ENCODE peak calls at places on chromosomes 13 and 19, in seven cellular contexts. P is uterus, F is astrocyte, Z is heart right ventricle, L is left ventricle myocardium inferior, H is Peyer's patch, G is PC-9. Y is an unnamed sample.

GRCh38 chr19:6274756-6275155 is 5.0 kb downstream of the MLLT1 start:
- DNase-seq in P (peak; percentile 29), Z (peak; percentile 48), L (no peak), F (no peak), H (peak; percentile 43), G (no peak), Y (no peak)

GRCh38 chr13:67225252-67226159 is 4.6 kb downstream of the PCDH9 start:
- DNase-seq in L (no peak), F (no peak), Z (no peak), G (no peak), P (no peak), H (no peak), Y (no peak)

GRCh38 chr13:66532146-66532545 is 698.0 kb downstream of the PCDH9 start:
- DNase-seq in Z (no peak), P (no peak), L (no peak), F (peak; percentile 72), H (no peak), G (no peak), Y (no peak)

GRCh38 chr13:31945202-31945978 is 86.2 kb upstream of the FRY start:
- DNase-seq in H (peak; percentile 73), F (peak; percentile 65), G (peak; percentile 97), Z (peak; percentile 61), L (peak; percentile 66), P (peak; percentile 30), Y (no peak)

GRCh38 chr19:9673912-9674668 is 810 bp downstream of the ZNF562 start:
- DNase-seq in F (peak; percentile 25), G (peak; percentile 50), H (no peak), Z (no peak), L (no peak), P (no peak), Y (peak; percentile 5)

GRCh38 chr19:5329141-5329540 is 11.5 kb downstream of the PTPRS start:
- DNase-seq in P (no peak), F (no peak), G (no peak), L (no peak), H (no peak), Z (no peak), Y (no peak)

GRCh38 chr19:56245062-56245740 is 27.3 kb upstream of the EDDM13 start:
- DNase-seq in L (no peak), H (no peak), G (no peak), P (no peak), Z (no peak), F (peak; percentile 12), Y (no peak)

GRCh38 chr19:54551293-54551692 is 22.3 kb upstream of the LILRA2 start:
- DNase-seq in G (no peak), L (no peak), Z (no peak), H (no peak), F (no peak), P (no peak), Y (no peak)

GRCh38 chr13:100608906-100609305 is 20.3 kb upstream of the GGACT start:
- DNase-seq in Z (no peak), F (peak; percentile 30), P (no peak), L (no peak), G (no peak), H (peak; percentile 72), Y (no peak)

GRCh38 chr19:10390652-10391286 is 10.4 kb upstream of the TYK2 start:
- DNase-seq in Z (peak; percentile 45), F (peak; percentile 36), H (peak; percentile 87), P (peak; percentile 59), L (peak; percentile 61), G (peak; percentile 59), Y (peak; percentile 36)

GRCh38 chr19:45630463-45630862 is 8.7 kb downstream of the EML2 start:
- DNase-seq in H (no peak), G (peak; percentile 99), F (peak; percentile 95), P (no peak), Z (no peak), L (no peak), Y (no peak)

GRCh38 chr13:34671136-34671535 is 270.9 kb upstream of the NBEA start:
- DNase-seq in G (no peak), F (peak; percentile 53), L (no peak), P (no peak), Z (no peak), H (no peak), Y (no peak)

GRCh38 chr13:80133631-80134083 is 207.3 kb downstream of the SPRY2 start:
- DNase-seq in G (no peak), H (no peak), F (no peak), L (no peak), P (no peak), Z (no peak), Y (no peak)

GRCh38 chr19:16449330-16449961 is 22.3 kb downstream of the EPS15L1 start:
- DNase-seq in P (no peak), Z (no peak), L (no peak), H (no peak), G (no peak), F (peak; percentile 27), Y (no peak)

GRCh38 chr13:51781246-51782022 is 22.5 kb downstream of the DHRS12 start:
- DNase-seq in H (no peak), P (no peak), F (no peak), G (no peak), L (no peak), Z (no peak), Y (no peak)

GRCh38 chr19:12723383-12723642 is 419 bp downstream of the TNPO2 start:
- DNase-seq in F (no peak), P (no peak), G (no peak), Z (no peak), H (no peak), L (no peak), Y (no peak)

GRCh38 chr13:51590966-51591627 is 6.8 kb downstream of the WDFY2 start:
- DNase-seq in H (no peak), Z (no peak), L (no peak), P (peak; percentile 24), G (peak; percentile 94), F (peak; percentile 79), Y (peak; percentile 51)

GRCh38 chr19:46717716-46718143 is 816 bp upstream of the PRKD2 start:
- DNase-seq in H (no peak), L (no peak), G (no peak), Z (no peak), P (no peak), F (no peak), Y (no peak)

GRCh38 chr13:47930649-47931165 is 70.4 kb downstream of the SUCLA2 start:
- DNase-seq in H (no peak), P (no peak), Z (no peak), L (no peak), F (no peak), G (no peak), Y (no peak)

DNA sequence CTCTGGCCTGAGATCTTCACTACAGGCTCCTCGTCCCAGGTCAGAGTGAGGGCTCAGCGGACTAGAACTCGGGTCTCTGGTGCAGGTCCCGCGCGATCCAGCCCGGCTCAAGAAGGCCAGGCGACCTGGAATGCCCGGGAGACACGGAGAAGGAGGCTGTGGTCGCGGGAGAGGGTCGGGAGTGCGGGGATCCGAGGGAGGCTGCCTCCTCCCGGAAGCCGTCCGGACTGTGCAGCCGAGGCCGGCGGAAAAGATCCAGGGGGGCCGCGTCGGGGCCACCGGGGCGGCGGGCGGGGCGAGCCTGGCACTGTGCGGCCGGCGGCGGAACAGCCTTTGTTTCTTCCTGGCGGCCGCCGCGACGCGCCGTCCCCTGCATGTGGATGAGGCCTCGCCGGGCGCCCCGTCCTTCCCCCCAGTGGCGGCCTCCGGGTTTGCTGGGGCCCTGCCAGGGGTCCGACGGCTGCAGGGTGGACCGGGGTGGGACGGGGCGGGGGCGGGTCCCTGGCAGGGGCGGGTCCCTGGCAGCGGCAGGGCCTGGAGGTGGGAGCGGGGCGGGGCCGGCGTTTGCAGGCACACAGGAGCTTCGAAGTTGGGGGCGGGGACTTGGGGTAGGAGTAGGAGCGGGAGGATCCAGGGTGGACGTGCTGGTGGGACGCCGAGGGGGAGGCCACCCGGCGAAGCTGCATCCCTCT is 1.0 kb upstream of the SLC7A10 start:
- DNase-seq in H (no peak), G (no peak), P (no peak), Z (peak; percentile 16), L (no peak), F (no peak), Y (no peak)
- TF ChIP-seq CTCF in H (no peak), G (no peak), P (no peak), Z (no peak), L (no peak), F (no peak), Y (no peak)

GRCh38 chr13:111177803-111178389 is 62.8 kb downstream of the ARHGEF7 start:
- DNase-seq in Z (no peak), H (no peak), L (no peak), G (peak; percentile 35), F (peak; percentile 73), P (no peak), Y (no peak)
- H3K4me1 ChIP-seq in Z (peaks cover 59% of the 10 kb centered on the region), H (no peaks in the 10 kb centered on the region), L (peaks cover 77% of the 10 kb centered on the region), G (no peaks in the 10 kb centered on the region), F (peaks cover 36% of the 10 kb centered on the region), P (peaks cover 4% of the 10 kb centered on the region), Y (no peaks in the 10 kb centered on the region)

GRCh38 chr19:48445256-48445605 is 552 bp upstream of the GRWD1 start:
- DNase-seq in H (no peak), F (peak; percentile 92), Z (no peak), P (no peak), L (no peak), G (peak; percentile 87), Y (no peak)

GRCh38 chr19:48446579-48446978 is 796 bp downstream of the GRWD1 start:
- DNase-seq in G (no peak), Z (no peak), H (no peak), L (no peak), P (no peak), F (no peak), Y (no peak)

GRCh38 chr19:48444933-48445194 is 919 bp upstream of the GRWD1 start:
- DNase-seq in Z (no peak), P (no peak), F (no peak), G (no peak), L (no peak), H (no peak), Y (no peak)

GRCh38 chr19:48444129-48444932 is 1.5 kb upstream of the GRWD1 start:
- DNase-seq in Z (no peak), P (peak; percentile 37), H (no peak), L (no peak), F (no peak), G (no peak), Y (no peak)

DNA sequence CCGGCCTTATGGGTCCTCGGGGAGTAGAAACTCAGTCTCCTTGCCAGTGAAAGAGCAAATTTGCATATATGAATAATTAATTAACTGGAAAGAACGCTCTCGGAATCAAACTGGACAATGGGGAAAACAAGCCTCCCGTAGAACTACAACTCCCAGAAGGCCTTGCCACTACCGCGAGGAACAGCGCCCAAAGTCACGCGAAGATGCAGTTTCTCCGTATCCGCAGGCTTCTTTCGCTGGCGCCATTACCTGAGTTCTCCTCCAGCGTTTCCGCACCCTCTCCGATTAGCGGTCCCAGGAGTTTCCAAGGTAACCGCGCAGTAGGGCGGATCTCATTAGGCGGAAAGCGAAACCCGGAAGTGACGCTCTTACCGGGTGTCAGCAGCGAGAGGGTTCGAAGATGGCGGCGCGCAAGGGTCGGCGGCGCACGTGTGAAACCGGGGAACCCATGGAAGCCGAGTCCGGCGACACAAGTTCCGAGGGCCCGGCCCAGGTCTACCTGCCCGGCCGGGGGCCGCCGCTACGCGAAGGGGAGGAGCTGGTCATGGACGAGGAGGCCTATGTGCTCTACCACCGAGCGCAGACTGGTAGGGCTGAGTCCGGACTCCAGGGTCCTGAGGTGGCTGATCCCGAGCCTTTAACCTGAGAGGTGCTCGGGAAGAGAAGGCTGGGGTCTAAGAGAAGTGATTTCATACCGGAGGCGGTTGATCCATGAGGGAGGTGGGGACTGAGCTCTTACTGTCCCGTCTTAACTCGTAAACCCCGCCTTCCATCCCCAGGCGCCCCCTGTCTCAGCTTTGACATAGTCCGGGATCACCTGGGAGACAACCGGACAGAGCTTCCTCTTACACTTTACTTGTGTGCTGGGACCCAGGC is at the start of gene GRWD1:
- DNase-seq in H (peak; percentile 97), L (peak; percentile 84), Z (peak; percentile 80), F (peak; percentile 94), P (peak; percentile 90), G (peak; percentile 95), Y (peak; percentile 86)
- TF ChIP-seq CTCF in H (no peak), L (no peak), Z (peak; percentile 2), F (no peak), P (no peak), G (peak; percentile 54), Y (no peak)

GRCh38 chr13:39490136-39490535 is 112.9 kb downstream of the LHFPL6 start:
- DNase-seq in L (no peak), G (no peak), H (no peak), P (no peak), F (no peak), Z (no peak), Y (no peak)
- H3K4me1 ChIP-seq in L (peaks cover 71% of the 10 kb centered on the region), G (no peaks in the 10 kb centered on the region), H (no peaks in the 10 kb centered on the region), P (no peaks in the 10 kb centered on the region), F (peaks cover 12% of the 10 kb centered on the region), Z (peaks cover 17% of the 10 kb centered on the region), Y (no peaks in the 10 kb centered on the region)

Y was measured in Panc1.